ENCODE peak calls at places on chromosomes 1 and 21, in six cellular contexts. P is coronary artery, A is IMR-90, Z is bronchial epithelial cell, W is cardiac fibroblast, Y is mesendoderm. F is an unnamed sample.

GRCh38 chr1:10074059-10074854 is 41.5 kb downstream of the UBE4B start:
- DNase-seq in W (peak; percentile 94), P (no peak), Z (peak; percentile 94), A (peak; percentile 98), Y (peak; percentile 17), F (peak; percentile 96)

GRCh38 chr1:165988275-165988674 is 160.9 kb downstream of the UCK2 start:
- DNase-seq in A (no peak), Y (peak; percentile 53), P (no peak), Z (no peak), W (no peak), F (no peak)

GRCh38 chr1:12600880-12601633 is 17.0 kb downstream of the DHRS3 start:
- DNase-seq in P (no peak), W (no peak), A (no peak), Z (peak; percentile 45), Y (peak; percentile 79), F (no peak)

GRCh38 chr1:208207388-208208131 is 36.6 kb downstream of the PLXNA2 start:
- DNase-seq in Y (peak; percentile 69), W (peak; percentile 99), Z (peak; percentile 99), A (peak; percentile 94), P (peak; percentile 89), F (peak; percentile 97)

GRCh38 chr1:162740755-162741154 is 49.7 kb upstream of the HSD17B7 start:
- DNase-seq in A (peak; percentile 56), P (no peak), W (no peak), Y (no peak), Z (no peak), F (no peak)

GRCh38 chr1:239225396-239225795 is 161.0 kb upstream of the CHRM3 start:
- DNase-seq in P (no peak), Y (no peak), Z (no peak), W (no peak), A (no peak), F (no peak)

GRCh38 chr1:61222240-61222639 is 139.9 kb downstream of the NFIA start:
- DNase-seq in P (no peak), A (no peak), Z (no peak), W (no peak), Y (no peak), F (no peak)

GRCh38 chr1:94720091-94720793 is 99.9 kb upstream of the SLC44A3 start:
- DNase-seq in Z (no peak), A (no peak), P (no peak), Y (no peak), W (no peak), F (no peak)

GRCh38 chr1:232634086-232634485 is 4.2 kb upstream of the SIPA1L2 start:
- DNase-seq in A (no peak), P (no peak), Y (no peak), W (no peak), Z (no peak), F (no peak)

GRCh38 chr1:201714542-201715276 is 114.2 kb upstream of the IPO9 start:
- DNase-seq in Y (peak; percentile 95), Z (peak; percentile 98), A (peak; percentile 100), P (peak; percentile 97), W (peak; percentile 100), F (peak; percentile 99)

GRCh38 chr1:236394905-236395779 is 1.1 kb downstream of the EDARADD start:
- DNase-seq in Y (peak; percentile 71), Z (peak; percentile 73), P (no peak), W (peak; percentile 9), A (no peak), F (no peak)

GRCh38 chr1:168121314-168122029 is 15.3 kb downstream of the GPR161 start:
- DNase-seq in Y (no peak), A (peak; percentile 88), P (peak; percentile 95), Z (peak; percentile 13), W (peak; percentile 84), F (peak; percentile 90)

GRCh38 chr1:54571326-54571725 is 23.3 kb downstream of the ACOT11 start:
- DNase-seq in W (peak; percentile 25), P (no peak), Y (no peak), A (no peak), Z (peak; percentile 26), F (no peak)

GRCh38 chr1:22115281-22115680 is 27.6 kb downstream of the WNT4 start:
- DNase-seq in W (no peak), P (peak; percentile 35), A (no peak), Y (no peak), Z (no peak), F (no peak)

DNA sequence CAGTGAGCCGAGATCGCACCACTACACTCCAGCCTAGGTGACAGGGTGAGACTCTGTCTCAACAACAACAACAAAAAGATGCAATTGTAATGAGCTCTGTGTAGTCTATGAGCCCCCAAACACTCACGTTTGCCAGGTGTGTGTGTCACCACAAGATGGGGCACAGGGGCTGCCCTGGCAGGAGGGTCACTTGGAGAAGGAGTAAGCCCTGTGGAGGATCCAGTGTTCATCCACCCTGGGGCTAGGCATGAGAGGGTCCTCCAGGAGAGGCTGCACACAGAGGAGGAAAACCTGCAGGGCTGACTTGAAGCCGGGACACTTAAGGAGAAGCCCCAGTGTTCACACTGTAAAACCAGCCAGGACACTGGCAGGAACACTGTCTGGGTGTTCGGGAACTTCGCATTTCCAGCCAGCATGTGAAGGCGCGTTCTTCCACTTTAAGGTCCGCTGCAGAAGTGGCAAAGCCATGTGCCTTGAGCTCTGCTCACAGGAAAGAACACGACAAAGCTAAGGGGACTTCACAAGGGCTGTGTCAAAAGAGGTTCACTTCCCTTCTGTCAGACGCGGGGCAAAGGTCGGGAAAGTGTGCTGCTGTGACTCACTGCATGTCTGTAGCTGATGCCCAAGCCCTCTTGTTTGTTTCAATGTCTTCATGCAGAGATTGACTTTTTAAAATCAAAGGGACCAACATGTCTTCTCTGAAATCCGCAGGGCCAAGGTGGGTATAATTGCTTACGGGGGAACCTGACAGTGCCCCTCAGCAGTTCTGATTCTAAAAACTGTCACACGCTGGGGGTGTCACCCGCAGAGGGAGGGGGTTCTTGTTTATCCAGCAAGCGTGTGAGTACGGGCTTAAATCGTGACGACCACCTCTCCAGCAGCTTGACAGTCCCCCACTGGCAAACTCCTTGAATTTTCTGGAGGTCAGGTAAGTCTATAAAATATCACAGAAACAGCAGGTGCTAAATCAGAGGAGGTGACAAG is 102.8 kb downstream of the RIPK4 start:
- DNase-seq in A (peak; percentile 32), Z (no peak), P (peak; percentile 71), W (peak; percentile 62), Y (no peak), F (peak; percentile 14)
- H3K4me3 ChIP-seq in A (no peak overlapping the region), Z (no peak overlapping the region), P (peak overlapping the region; percentile 45), W (no peak overlapping the region), Y (no peak overlapping the region), F (no peak overlapping the region)

GRCh38 chr1:161132410-161133219 is at the start of gene DEDD:
- DNase-seq in Y (peak; percentile 100), A (peak; percentile 96), P (peak; percentile 98), W (peak; percentile 96), Z (peak; percentile 94), F (peak; percentile 97)

GRCh38 chr1:161130266-161130665 is 2.2 kb downstream of the DEDD start:
- DNase-seq in A (no peak), W (no peak), Z (no peak), P (no peak), Y (no peak), F (no peak)

GRCh38 chr1:161128591-161129420 is 3.7 kb downstream of the DEDD start:
- DNase-seq in P (no peak), Y (no peak), W (no peak), Z (no peak), A (no peak), F (no peak)

GRCh38 chr1:161133220-161133740 is 813 bp upstream of the DEDD start:
- DNase-seq in Y (no peak), P (no peak), W (peak; percentile 24), A (peak; percentile 23), Z (no peak), F (no peak)

DNA sequence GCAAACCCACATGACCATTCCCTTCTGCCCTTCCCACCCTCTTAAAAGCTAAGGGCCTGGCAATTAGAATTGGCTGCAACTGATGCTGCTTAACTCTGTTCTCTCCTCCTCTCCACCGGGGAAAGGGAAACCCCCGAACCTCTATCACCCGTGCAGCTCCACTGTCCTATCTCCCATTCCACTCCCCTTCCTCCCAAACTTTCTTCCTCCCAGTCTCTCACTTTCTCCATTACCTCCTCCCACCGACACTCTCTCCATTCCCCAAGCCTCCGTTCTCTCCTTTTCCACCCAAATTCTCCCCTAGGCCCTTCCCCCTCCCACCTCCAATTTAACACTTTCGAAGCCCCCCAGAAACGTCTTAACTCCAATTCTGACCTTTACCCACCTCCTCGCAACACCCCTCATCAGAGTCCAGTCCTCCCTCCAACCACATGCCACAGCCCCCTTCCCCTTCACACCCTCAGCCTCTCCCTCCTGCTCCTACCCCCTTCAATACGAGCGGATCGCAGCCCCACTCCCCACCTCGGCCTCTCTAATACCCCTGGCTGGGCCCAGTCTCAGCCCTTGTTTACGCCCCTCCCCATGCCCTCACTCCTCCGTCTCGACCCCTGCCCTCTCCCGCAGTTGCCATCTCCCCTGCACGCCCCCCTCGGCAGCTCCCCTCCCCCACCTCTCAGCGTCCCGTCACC is 602 bp downstream of the DEDD start:
- DNase-seq in W (peak; percentile 27), Y (no peak), Z (peak; percentile 23), A (peak; percentile 24), P (peak; percentile 81), F (peak; percentile 11)
- H3K4me3 ChIP-seq in W (peak overlapping the region; percentile 97), Y (peak overlapping the region; percentile 81), Z (peak overlapping the region; percentile 78), A (peak overlapping the region; percentile 72), P (peak overlapping the region; percentile 85), F (peak overlapping the region; percentile 86)

DNA sequence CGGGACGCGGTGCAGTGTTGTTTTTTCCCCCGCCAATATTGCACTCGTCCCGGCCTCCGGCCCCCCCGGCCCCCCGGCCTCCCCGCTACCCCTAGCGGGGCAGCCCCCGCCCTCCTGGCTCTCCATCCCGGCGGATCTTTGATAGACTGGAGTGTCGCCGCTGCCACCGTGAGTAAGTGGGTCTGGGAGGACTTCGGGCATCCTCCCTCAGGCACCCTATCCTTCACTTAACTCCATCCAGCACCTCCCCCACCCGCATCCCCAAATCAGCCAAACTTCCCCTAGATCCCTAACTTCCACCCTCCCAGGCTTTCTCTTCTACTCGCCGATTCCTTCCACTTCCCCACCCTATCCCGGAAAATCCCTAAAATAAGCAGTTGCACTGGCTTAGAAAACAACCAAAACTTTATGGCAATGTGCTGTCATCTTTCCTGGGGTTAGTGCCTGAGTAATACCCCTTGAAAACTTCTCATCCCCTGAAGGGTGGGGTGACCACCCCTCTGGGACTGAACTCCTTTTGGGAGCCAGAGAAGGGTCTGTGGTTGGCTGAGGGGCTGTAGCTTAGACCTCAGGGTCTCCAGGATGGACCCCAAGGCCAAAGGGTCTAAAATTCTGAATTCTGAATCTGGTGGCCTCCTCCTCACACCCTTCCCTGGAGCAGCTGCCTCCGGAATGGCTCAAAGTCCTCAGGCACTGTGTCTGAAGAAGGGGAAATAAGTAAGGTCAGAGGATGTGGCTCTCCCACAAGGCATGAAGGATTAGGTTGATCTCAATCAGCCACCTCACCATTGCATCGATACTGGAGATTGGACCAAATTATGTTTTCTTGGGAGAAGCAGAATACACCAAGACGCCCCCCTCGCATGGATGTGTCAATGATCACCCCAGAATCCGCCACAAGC is 12.2 kb downstream of the THBS3 start:
- DNase-seq in Z (no peak), W (peak; percentile 22), Y (no peak), A (peak; percentile 11), P (no peak), F (no peak)
- H3K4me3 ChIP-seq in Z (peak overlapping the region; percentile 47), W (peak overlapping the region; percentile 52), Y (peak overlapping the region; percentile 69), A (peak overlapping the region; percentile 55), P (peak overlapping the region; percentile 71), F (peak overlapping the region; percentile 48)

DNA sequence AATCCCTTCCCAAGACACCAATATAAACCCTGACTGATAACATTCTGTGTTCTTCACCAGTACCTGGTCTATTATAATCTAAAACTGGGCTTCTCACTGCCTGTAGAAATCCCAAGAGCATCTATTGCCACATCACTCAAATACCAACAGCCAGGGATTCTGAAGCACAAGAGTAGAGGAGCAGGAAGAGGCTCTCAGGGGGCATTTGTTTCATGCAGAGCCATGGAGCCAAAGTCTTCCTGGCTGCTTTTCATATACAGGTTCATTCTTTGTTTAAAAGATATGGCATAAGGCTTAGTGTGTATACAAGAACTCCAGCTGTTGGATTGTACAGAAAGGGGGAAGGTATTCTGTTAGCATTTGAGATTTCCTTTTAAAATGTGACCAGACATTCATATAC is 38.2 kb upstream of the USH2A start:
- DNase-seq in Y (peak; percentile 16), W (peak; percentile 20), P (no peak), A (peak; percentile 65), Z (no peak), F (peak; percentile 7)
- H3K4me3 ChIP-seq in Y (no peak overlapping the region), W (no peak overlapping the region), P (no peak overlapping the region), A (no peak overlapping the region), Z (no peak overlapping the region), F (no peak overlapping the region)

GRCh38 chr1:36807262-36807661 is 227.1 kb downstream of the GRIK3 start:
- DNase-seq in W (no peak), Z (no peak), A (no peak), Y (no peak), P (no peak), F (no peak)
- H3K4me3 ChIP-seq in W (no peak overlapping the region), Z (no peak overlapping the region), A (no peak overlapping the region), Y (no peak overlapping the region), P (no peak overlapping the region), F (no peak overlapping the region)